ENCODE peak calls at places on chromosomes 3 and 15, in six cellular contexts. T, S, O, B, Z and M are unnamed samples.

GRCh38 chr3:101878589-101878988 is 29.3 kb downstream of the NFKBIZ start:
- DNase-seq in T (no peak), S (no peak), O (no peak), B (no peak), Z (no peak), M (no peak)

GRCh38 chr15:74179101-74179841 is 5.8 kb downstream of the ISLR start:
- DNase-seq in T (no peak), S (peak), O (no peak), B (peak), Z (no peak), M (no peak)

GRCh38 chr15:93048759-93049161 is 40.3 kb downstream of the RGMA start:
- DNase-seq in T (no peak), S (no peak), O (no peak), B (no peak), Z (peak), M (peak)

GRCh38 chr15:31325432-31325975 is 1.1 kb upstream of the KLF13 start:
- DNase-seq in T (peak), S (peak), O (no peak), B (peak), Z (no peak), M (peak)

GRCh38 chr3:154050766-154051165 is 70.4 kb upstream of the ARHGEF26 start:
- DNase-seq in T (no peak), S (no peak), O (no peak), B (no peak), Z (no peak), M (no peak)

GRCh38 chr3:3800685-3801509 is 1.7 kb downstream of the LRRN1 start:
- DNase-seq in T (no peak), S (no peak), O (peak), B (peak), Z (peak), M (peak)

GRCh38 chr3:11514191-11514770 is 129.4 kb downstream of the VGLL4 start:
- DNase-seq in T (no peak), S (peak), O (no peak), B (no peak), Z (no peak), M (no peak)

GRCh38 chr3:47019201-47019600 is 39.7 kb downstream of the NBEAL2 start:
- DNase-seq in T (no peak), S (no peak), O (no peak), B (no peak), Z (no peak), M (no peak)

GRCh38 chr3:107062787-107063186 is 314.5 kb upstream of the CCDC54 start:
- DNase-seq in T (no peak), S (no peak), O (no peak), B (no peak), Z (no peak), M (no peak)

GRCh38 chr3:177686671-177687070 is 489.4 kb upstream of the TBL1XR1 start:
- DNase-seq in T (no peak), S (no peak), O (no peak), B (no peak), Z (no peak), M (no peak)

GRCh38 chr3:13200951-13201350 is 127.7 kb upstream of the IQSEC1 start:
- DNase-seq in T (no peak), S (no peak), O (no peak), B (peak), Z (no peak), M (no peak)

GRCh38 chr3:115698851-115699535 is 75.7 kb downstream of the GAP43 start:
- DNase-seq in T (no peak), S (no peak), O (no peak), B (peak), Z (no peak), M (no peak)

GRCh38 chr3:74603292-74603691 is 11.2 kb downstream of the CNTN3 start:
- DNase-seq in T (no peak), S (no peak), O (no peak), B (no peak), Z (no peak), M (no peak)

GRCh38 chr3:65886376-65886775 is 152.3 kb downstream of the MAGI1 start:
- DNase-seq in T (no peak), S (no peak), O (no peak), B (no peak), Z (no peak), M (no peak)